ENCODE peak calls at places on chromosomes 6 and 20, in eight cellular contexts. One of them, this sample, is unnamed.

GRCh38 chr6:71332012-71332411 is 43.4 kb downstream of the OGFRL1 start:
- DNase-seq in neural crest cell: no peak
- DNase-seq in AG04450: no peak
- DNase-seq in HFFc6: no peak
- DNase-seq in CD4-positive, alpha-beta T cell: no peak
- DNase-seq in upper lobe of left lung: no peak
- DNase-seq in glutamatergic neuron: no peak
- DNase-seq in DND-41: no peak
- DNase-seq in this sample: no peak

GRCh38 chr20:25622450-25623224 is 1.2 kb downstream of the NANP start:
- DNase-seq in upper lobe of left lung: no peak
- DNase-seq in neural crest cell: no peak
- DNase-seq in AG04450: no peak
- DNase-seq in CD4-positive, alpha-beta T cell: no peak
- DNase-seq in glutamatergic neuron: no peak
- DNase-seq in HFFc6: peak
- DNase-seq in DND-41: no peak
- DNase-seq in this sample: no peak

GRCh38 chr6:56226946-56227879 is 20.2 kb downstream of the COL21A1 start:
- DNase-seq in HFFc6: peak
- DNase-seq in CD4-positive, alpha-beta T cell: no peak
- DNase-seq in upper lobe of left lung: no peak
- DNase-seq in glutamatergic neuron: no peak
- DNase-seq in DND-41: no peak
- DNase-seq in neural crest cell: no peak
- DNase-seq in AG04450: no peak
- DNase-seq in this sample: no peak

GRCh38 chr20:48697845-48698491 is 129.8 kb downstream of the PREX1 start:
- DNase-seq in upper lobe of left lung: peak
- DNase-seq in AG04450: peak
- DNase-seq in DND-41: no peak
- DNase-seq in glutamatergic neuron: no peak
- DNase-seq in HFFc6: peak
- DNase-seq in neural crest cell: no peak
- DNase-seq in CD4-positive, alpha-beta T cell: no peak
- DNase-seq in this sample: no peak

GRCh38 chr6:129131282-129131681 is 248.3 kb downstream of the LAMA2 start:
- DNase-seq in HFFc6: no peak
- DNase-seq in DND-41: no peak
- DNase-seq in neural crest cell: no peak
- DNase-seq in glutamatergic neuron: no peak
- DNase-seq in AG04450: no peak
- DNase-seq in CD4-positive, alpha-beta T cell: no peak
- DNase-seq in upper lobe of left lung: peak
- DNase-seq in this sample: no peak

GRCh38 chr20:53402233-53403005 is 191.2 kb downstream of the ZNF217 start:
- DNase-seq in neural crest cell: no peak
- DNase-seq in HFFc6: no peak
- DNase-seq in CD4-positive, alpha-beta T cell: peak
- DNase-seq in DND-41: peak
- DNase-seq in glutamatergic neuron: no peak
- DNase-seq in upper lobe of left lung: no peak
- DNase-seq in AG04450: no peak
- DNase-seq in this sample: peak

GRCh38 chr20:21981179-21981578 is 275.7 kb downstream of the PAX1 start:
- DNase-seq in glutamatergic neuron: no peak
- DNase-seq in HFFc6: no peak
- DNase-seq in DND-41: no peak
- DNase-seq in upper lobe of left lung: no peak
- DNase-seq in AG04450: no peak
- DNase-seq in CD4-positive, alpha-beta T cell: no peak
- DNase-seq in neural crest cell: no peak
- DNase-seq in this sample: no peak

GRCh38 chr20:55515831-55516230 is 489.5 kb downstream of the CBLN4 start:
- DNase-seq in AG04450: no peak
- DNase-seq in CD4-positive, alpha-beta T cell: no peak
- DNase-seq in DND-41: no peak
- DNase-seq in upper lobe of left lung: no peak
- DNase-seq in glutamatergic neuron: no peak
- DNase-seq in HFFc6: no peak
- DNase-seq in neural crest cell: no peak
- DNase-seq in this sample: no peak

GRCh38 chr20:34065260-34065659 is 46.8 kb downstream of the EIF2S2 start:
- DNase-seq in DND-41: no peak
- DNase-seq in glutamatergic neuron: no peak
- DNase-seq in upper lobe of left lung: no peak
- DNase-seq in HFFc6: peak
- DNase-seq in CD4-positive, alpha-beta T cell: no peak
- DNase-seq in neural crest cell: no peak
- DNase-seq in AG04450: peak
- DNase-seq in this sample: no peak

GRCh38 chr20:50868509-50869495 is 62.4 kb downstream of the ADNP start:
- DNase-seq in upper lobe of left lung: no peak
- DNase-seq in neural crest cell: no peak
- DNase-seq in glutamatergic neuron: no peak
- DNase-seq in DND-41: no peak
- DNase-seq in HFFc6: no peak
- DNase-seq in AG04450: no peak
- DNase-seq in CD4-positive, alpha-beta T cell: no peak
- DNase-seq in this sample: no peak

GRCh38 chr6:46053034-46053933 is 37.6 kb upstream of the CLIC5 start:
- DNase-seq in neural crest cell: no peak
- DNase-seq in upper lobe of left lung: peak
- DNase-seq in HFFc6: no peak
- DNase-seq in CD4-positive, alpha-beta T cell: no peak
- DNase-seq in AG04450: no peak
- DNase-seq in glutamatergic neuron: no peak
- DNase-seq in DND-41: no peak
- DNase-seq in this sample: peak

GRCh38 chr6:43359381-43359780 is 10.1 kb downstream of the ZNF318 start:
- DNase-seq in CD4-positive, alpha-beta T cell: no peak
- DNase-seq in AG04450: no peak
- DNase-seq in DND-41: no peak
- DNase-seq in HFFc6: peak
- DNase-seq in upper lobe of left lung: no peak
- DNase-seq in glutamatergic neuron: no peak
- DNase-seq in neural crest cell: no peak
- DNase-seq in this sample: no peak

GRCh38 chr6:44234101-44235090 is 11.0 kb downstream of the SLC29A1 start:
- DNase-seq in neural crest cell: no peak
- DNase-seq in DND-41: no peak
- DNase-seq in AG04450: peak
- DNase-seq in upper lobe of left lung: peak
- DNase-seq in CD4-positive, alpha-beta T cell: no peak
- DNase-seq in HFFc6: peak
- DNase-seq in glutamatergic neuron: peak
- DNase-seq in this sample: peak

GRCh38 chr20:50624351-50625016 is 66.9 kb downstream of the RIPOR3 start:
- DNase-seq in neural crest cell: no peak
- DNase-seq in HFFc6: no peak
- DNase-seq in upper lobe of left lung: peak
- DNase-seq in glutamatergic neuron: no peak
- DNase-seq in AG04450: no peak
- DNase-seq in CD4-positive, alpha-beta T cell: no peak
- DNase-seq in DND-41: no peak
- DNase-seq in this sample: no peak

GRCh38 chr6:112117554-112117953 is 30.2 kb downstream of the FAM229B start:
- DNase-seq in AG04450: no peak
- DNase-seq in glutamatergic neuron: no peak
- DNase-seq in upper lobe of left lung: no peak
- DNase-seq in neural crest cell: no peak
- DNase-seq in HFFc6: peak
- DNase-seq in CD4-positive, alpha-beta T cell: no peak
- DNase-seq in DND-41: no peak
- DNase-seq in this sample: peak

GRCh38 chr20:63977392-63978276 is 1.8 kb downstream of the SAMD10 start:
- DNase-seq in glutamatergic neuron: peak
- DNase-seq in CD4-positive, alpha-beta T cell: peak
- DNase-seq in AG04450: peak
- DNase-seq in DND-41: no peak
- DNase-seq in upper lobe of left lung: no peak
- DNase-seq in neural crest cell: no peak
- DNase-seq in HFFc6: peak
- DNase-seq in this sample: peak

GRCh38 chr6:41271901-41272395 is 14.5 kb downstream of the TREM1 start:
- DNase-seq in AG04450: no peak
- DNase-seq in CD4-positive, alpha-beta T cell: no peak
- DNase-seq in upper lobe of left lung: peak
- DNase-seq in HFFc6: no peak
- DNase-seq in glutamatergic neuron: no peak
- DNase-seq in DND-41: peak
- DNase-seq in neural crest cell: no peak
- DNase-seq in this sample: peak

DNA sequence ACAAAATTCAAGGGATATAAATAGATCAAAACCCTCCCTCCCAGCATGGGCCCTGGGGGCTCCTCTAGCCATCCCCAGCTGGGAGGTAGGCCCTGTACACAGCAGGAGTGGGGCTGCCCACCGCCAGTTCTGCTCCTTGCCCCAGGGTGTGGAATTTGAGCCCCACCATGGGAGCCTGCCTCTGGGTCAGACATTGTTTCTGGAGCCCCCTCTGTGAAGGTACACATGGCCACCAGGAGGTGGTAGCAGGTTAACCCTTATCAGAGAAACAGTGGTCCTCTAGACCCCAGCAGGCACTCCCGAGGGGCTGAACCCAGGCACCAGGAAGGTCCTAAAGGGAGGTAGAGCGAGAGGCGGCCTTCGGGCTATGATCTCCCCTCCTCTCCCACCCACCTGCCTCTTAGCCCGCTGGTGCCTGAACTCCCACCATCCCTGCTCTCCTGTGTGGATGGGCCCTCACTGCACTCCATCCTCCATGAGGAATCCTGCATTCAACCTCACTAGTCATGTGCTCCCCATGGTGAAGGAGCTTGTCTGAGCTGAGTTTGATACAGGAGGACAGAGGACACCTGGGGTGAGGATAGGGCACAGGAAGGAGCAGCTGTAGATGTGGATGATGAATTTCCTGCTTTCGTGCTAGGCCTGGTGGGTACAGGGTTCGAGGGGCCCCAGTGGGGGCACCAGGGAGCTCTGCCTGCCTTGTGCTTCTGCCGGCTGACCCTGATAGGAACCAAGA is 114.9 kb downstream of the GRM4 start:
- DNase-seq in AG04450: no peak
- DNase-seq in glutamatergic neuron: no peak
- DNase-seq in DND-41: no peak
- DNase-seq in upper lobe of left lung: no peak
- DNase-seq in CD4-positive, alpha-beta T cell: no peak
- DNase-seq in neural crest cell: no peak
- DNase-seq in HFFc6: no peak
- DNase-seq in this sample: no peak
- TF ChIP-seq CTCF in AG04450: no peak
- TF ChIP-seq CTCF in glutamatergic neuron: no peak
- TF ChIP-seq CTCF in DND-41: no peak
- TF ChIP-seq CTCF in upper lobe of left lung: no peak
- TF ChIP-seq CTCF in CD4-positive, alpha-beta T cell: no peak
- TF ChIP-seq CTCF in neural crest cell: no peak
- TF ChIP-seq CTCF in HFFc6: no peak
- TF ChIP-seq CTCF in this sample: no peak

DNA sequence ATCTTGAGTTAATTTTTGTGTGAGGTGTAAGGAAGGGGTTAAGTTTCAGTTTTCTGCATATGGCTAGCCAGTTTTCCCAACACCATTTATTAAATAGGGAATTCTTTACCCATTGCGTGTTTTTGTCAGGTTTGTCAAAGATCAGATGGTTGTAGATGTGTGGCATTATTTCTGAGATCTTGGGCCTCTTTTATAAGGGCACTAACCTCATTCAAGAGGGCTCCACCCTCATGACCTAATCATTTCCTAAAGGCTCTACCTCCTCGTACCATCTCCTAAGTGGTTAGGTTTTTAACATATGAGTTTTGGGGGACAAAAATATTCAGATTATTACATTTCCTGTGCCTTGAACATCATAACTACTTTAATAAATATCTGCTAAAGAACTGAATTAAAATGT is 510.9 kb downstream of the UTRN start:
- DNase-seq in glutamatergic neuron: no peak
- DNase-seq in CD4-positive, alpha-beta T cell: no peak
- DNase-seq in AG04450: no peak
- DNase-seq in HFFc6: no peak
- DNase-seq in upper lobe of left lung: no peak
- DNase-seq in neural crest cell: no peak
- DNase-seq in DND-41: no peak
- DNase-seq in this sample: no peak
- TF ChIP-seq CTCF in glutamatergic neuron: no peak
- TF ChIP-seq CTCF in CD4-positive, alpha-beta T cell: no peak
- TF ChIP-seq CTCF in AG04450: no peak
- TF ChIP-seq CTCF in HFFc6: no peak
- TF ChIP-seq CTCF in upper lobe of left lung: no peak
- TF ChIP-seq CTCF in neural crest cell: no peak
- TF ChIP-seq CTCF in DND-41: no peak
- TF ChIP-seq CTCF in this sample: no peak

DNA sequence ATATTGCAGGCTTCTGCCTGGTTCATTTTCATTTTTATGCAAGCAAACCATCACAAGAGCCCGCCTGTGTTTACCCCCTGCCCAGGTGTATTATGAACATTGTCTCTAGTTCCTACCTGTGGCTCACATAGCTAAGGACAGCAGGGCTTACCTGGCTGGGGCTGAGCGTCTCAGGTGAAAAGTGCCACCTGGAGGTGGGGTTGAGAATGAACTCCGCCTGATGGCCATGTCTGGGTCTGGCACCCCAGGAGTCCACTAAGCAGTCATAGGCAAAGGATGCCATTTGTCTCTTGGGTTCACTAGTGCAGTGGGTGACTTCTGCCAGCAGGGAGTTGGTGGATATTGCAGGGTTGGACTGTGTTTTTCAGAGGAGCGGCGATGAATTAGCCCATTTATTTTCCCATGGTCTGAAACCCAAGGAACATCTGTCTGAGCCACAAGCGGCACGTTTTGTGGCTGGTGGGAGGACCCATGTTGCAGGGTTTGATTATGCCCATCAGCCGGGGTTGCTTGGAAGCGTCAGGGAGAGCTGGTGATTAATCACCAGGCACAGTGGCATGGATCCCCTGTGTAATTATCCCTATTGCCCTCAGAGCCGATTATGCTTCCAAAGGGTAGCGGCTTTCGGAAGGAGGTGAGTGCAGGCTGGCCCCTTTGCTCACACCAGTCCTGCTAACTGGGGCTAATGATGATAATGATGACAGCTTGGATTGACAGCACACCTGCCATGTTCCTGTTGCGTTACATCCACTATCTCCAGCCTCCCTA is 92.2 kb downstream of the CDH26 start:
- DNase-seq in CD4-positive, alpha-beta T cell: no peak
- DNase-seq in upper lobe of left lung: peak
- DNase-seq in glutamatergic neuron: no peak
- DNase-seq in neural crest cell: no peak
- DNase-seq in DND-41: no peak
- DNase-seq in AG04450: no peak
- DNase-seq in HFFc6: no peak
- DNase-seq in this sample: peak
- TF ChIP-seq CTCF in CD4-positive, alpha-beta T cell: no peak
- TF ChIP-seq CTCF in upper lobe of left lung: peak
- TF ChIP-seq CTCF in glutamatergic neuron: no peak
- TF ChIP-seq CTCF in neural crest cell: peak
- TF ChIP-seq CTCF in DND-41: peak
- TF ChIP-seq CTCF in AG04450: no peak
- TF ChIP-seq CTCF in HFFc6: peak
- TF ChIP-seq CTCF in this sample: no peak

DNA sequence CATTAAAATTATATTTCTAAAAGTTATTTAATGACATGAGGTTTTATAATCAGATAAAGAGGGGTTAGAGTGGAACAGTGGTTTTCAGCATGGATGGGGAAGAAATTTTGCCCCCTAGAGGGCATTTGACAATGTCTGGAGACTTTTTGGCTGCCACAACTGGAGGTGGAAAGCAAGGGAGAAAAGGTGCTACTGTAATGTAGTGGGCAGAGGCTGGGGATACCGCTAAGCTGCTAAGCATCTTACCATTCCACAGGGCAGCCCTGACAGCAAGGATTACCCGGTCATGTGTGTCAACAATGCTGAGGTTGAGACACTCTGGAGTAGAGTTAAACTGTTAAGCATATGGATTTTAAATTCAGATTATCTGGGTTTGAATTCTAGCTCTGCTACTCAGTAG is 52.9 kb upstream of the FABP7 start:
- DNase-seq in HFFc6: peak
- DNase-seq in neural crest cell: no peak
- DNase-seq in upper lobe of left lung: no peak
- DNase-seq in glutamatergic neuron: no peak
- DNase-seq in DND-41: no peak
- DNase-seq in CD4-positive, alpha-beta T cell: no peak
- DNase-seq in AG04450: no peak
- DNase-seq in this sample: no peak
- TF ChIP-seq CTCF in HFFc6: peak
- TF ChIP-seq CTCF in neural crest cell: peak
- TF ChIP-seq CTCF in upper lobe of left lung: no peak
- TF ChIP-seq CTCF in glutamatergic neuron: peak
- TF ChIP-seq CTCF in DND-41: peak
- TF ChIP-seq CTCF in CD4-positive, alpha-beta T cell: peak
- TF ChIP-seq CTCF in AG04450: peak
- TF ChIP-seq CTCF in this sample: peak